ENCODE peak calls at places on chromosomes 11 and 22, in nine cellular contexts. M is suprapubic skin, H is fibroblast of lung, J is AG04450, C is uterus, Q is right lobe of liver, L is left ventricle myocardium inferior, O is HCT116, N is HL-60. G is an unnamed sample.
A peak's percentile ranks its signal among the peaks of the same experiment; 100 is the strongest.

GRCh38 chr11:46159694-46160093 is 38.4 kb upstream of the PHF21A start:
- DNase-seq in J (no peak), O (no peak), H (no peak), L (no peak), N (no peak), C (no peak), Q (no peak), M (no peak), G (no peak)

GRCh38 chr22:17217179-17217578 is 2.1 kb downstream of the ADA2 start:
- DNase-seq in C (no peak), H (no peak), N (no peak), M (no peak), L (no peak), J (no peak), O (no peak), Q (no peak), G (no peak)

GRCh38 chr22:46087816-46088277 is 62.5 kb upstream of the PPARA start:
- DNase-seq in L (peak; percentile 93), J (peak; percentile 81), Q (peak; percentile 93), H (peak; percentile 95), C (peak; percentile 94), N (no peak), O (no peak), M (peak; percentile 96), G (peak; percentile 79)

GRCh38 chr22:50459443-50460140 is 15.2 kb downstream of the SBF1 start:
- DNase-seq in N (no peak), L (no peak), O (no peak), J (no peak), Q (no peak), C (no peak), M (no peak), H (no peak), G (no peak)

GRCh38 chr11:130653838-130654601 is 205.6 kb downstream of the ADAMTS15 start:
- DNase-seq in C (peak; percentile 47), O (no peak), M (peak; percentile 91), L (peak; percentile 86), Q (peak; percentile 95), H (peak; percentile 65), N (no peak), J (no peak), G (no peak)

GRCh38 chr11:16924826-16925494 is 89.3 kb downstream of the PLEKHA7 start:
- DNase-seq in O (peak; percentile 78), M (no peak), J (no peak), Q (peak; percentile 81), C (peak; percentile 23), L (peak; percentile 47), H (peak; percentile 65), N (no peak), G (no peak)

GRCh38 chr22:37018815-37019308 is 385 bp downstream of the TST start:
- DNase-seq in M (no peak), N (no peak), Q (peak; percentile 71), L (peak; percentile 74), C (peak; percentile 78), H (peak; percentile 70), O (no peak), J (no peak), G (no peak)

GRCh38 chr11:13962562-13963168 is at the start of gene SPON1:
- DNase-seq in C (peak; percentile 63), L (peak; percentile 46), Q (no peak), M (no peak), J (no peak), H (peak; percentile 49), O (no peak), N (no peak), G (no peak)

GRCh38 chr22:50696799-50697561 is 24.4 kb downstream of the SHANK3 start:
- DNase-seq in N (no peak), O (no peak), M (peak; percentile 76), Q (peak; percentile 52), C (no peak), L (peak; percentile 20), J (no peak), H (peak; percentile 11), G (no peak)

GRCh38 chr11:40129276-40129675 is 1330.2 kb downstream of the LRRC4C start:
- DNase-seq in Q (no peak), L (no peak), N (no peak), C (no peak), J (no peak), H (no peak), M (no peak), O (no peak), G (no peak)

GRCh38 chr22:28172948-28173360 is 253.9 kb upstream of the PITPNB start:
- DNase-seq in J (no peak), C (no peak), Q (no peak), O (no peak), L (no peak), M (no peak), H (no peak), N (no peak), G (no peak)

GRCh38 chr11:115916596-115916995 is 412.4 kb upstream of the CADM1 start:
- DNase-seq in H (no peak), M (no peak), Q (peak; percentile 47), N (no peak), O (no peak), C (no peak), L (no peak), J (no peak), G (no peak)

GRCh38 chr11:127789887-127790286 is 789.3 kb upstream of the KIRREL3 start:
- DNase-seq in C (no peak), L (no peak), Q (peak; percentile 51), M (no peak), H (no peak), J (no peak), O (no peak), N (peak; percentile 6), G (no peak)

GRCh38 chr11:108536783-108537182 is 38.6 kb upstream of the POGLUT3 start:
- DNase-seq in H (no peak), C (no peak), M (no peak), J (no peak), Q (no peak), O (no peak), N (no peak), L (no peak), G (no peak)

GRCh38 chr11:92154611-92155010 is 70.0 kb upstream of the FAT3 start:
- DNase-seq in O (no peak), L (no peak), M (no peak), Q (no peak), J (no peak), N (no peak), C (no peak), H (no peak), G (no peak)

GRCh38 chr22:46043816-46044717 is 67.1 kb upstream of the WNT7B start:
- DNase-seq in J (no peak), L (peak; percentile 41), O (no peak), C (peak; percentile 57), N (no peak), M (peak; percentile 87), Q (peak; percentile 75), H (no peak), G (no peak)

GRCh38 chr11:33735426-33736147 is 636 bp downstream of the CD59 start:
- DNase-seq in M (peak; percentile 81), J (no peak), O (no peak), C (no peak), H (no peak), Q (peak; percentile 62), N (peak; percentile 73), L (peak; percentile 39), G (no peak)

GRCh38 chr22:48234011-48234410 is 1471.6 kb downstream of the TBC1D22A start:
- DNase-seq in H (no peak), L (no peak), J (no peak), O (no peak), N (no peak), M (no peak), C (no peak), Q (peak; percentile 18), G (no peak)
- TF ChIP-seq CTCF in H (no peak), L (no peak), J (no peak), O (no peak), N (no peak), M (no peak), C (no peak), Q (no peak), G (no peak)

DNA sequence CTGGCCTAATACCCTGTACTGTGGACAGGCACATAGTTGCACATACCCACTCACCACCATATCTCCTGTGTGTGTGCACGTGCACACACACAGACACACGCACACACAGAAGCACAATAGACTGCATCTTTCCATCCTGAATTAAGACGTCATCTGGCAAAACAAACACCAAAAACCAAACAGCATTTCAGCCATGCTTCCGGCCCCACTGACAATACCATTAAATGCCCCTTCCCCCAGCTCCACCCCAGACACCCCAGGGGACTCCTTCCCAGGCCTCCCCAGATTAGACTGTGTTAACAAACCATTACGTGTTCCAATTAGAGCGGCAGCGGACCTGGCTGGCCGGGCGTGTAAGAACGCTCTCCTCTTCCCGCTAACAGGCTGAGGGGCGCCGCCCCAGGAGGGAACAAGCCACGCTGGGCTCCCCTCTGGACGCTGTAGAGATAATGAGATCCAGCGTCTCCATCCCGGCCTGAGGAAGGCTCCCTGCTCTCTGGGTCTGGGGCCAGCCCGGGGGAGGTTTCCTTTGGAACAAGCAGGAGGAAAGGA is 72.7 kb downstream of the TP53I11 start:
- DNase-seq in C (peak; percentile 61), O (no peak), J (no peak), H (no peak), M (no peak), N (no peak), L (no peak), Q (no peak), G (no peak)
- H3K4me3 ChIP-seq in C (no peak overlapping the region), O (no peak overlapping the region), J (no peak overlapping the region), H (no peak overlapping the region), M (no peak overlapping the region), N (no peak overlapping the region), L (no peak overlapping the region), Q (no peak overlapping the region), G (no peak overlapping the region)

GRCh38 chr11:41431784-41432183 is 27.7 kb downstream of the LRRC4C start:
- DNase-seq in O (no peak), H (no peak), M (no peak), L (no peak), Q (peak; percentile 43), N (no peak), C (no peak), J (no peak), G (no peak)
- TF ChIP-seq CTCF in O (peak; percentile 7), H (no peak), M (no peak), L (peak; percentile 59), Q (peak; percentile 63), N (no peak), C (no peak), J (no peak), G (no peak)

GRCh38 chr11:32396991-32397390 is 38.3 kb downstream of the WT1 start:
- DNase-seq in L (no peak), N (no peak), Q (no peak), M (no peak), H (no peak), J (no peak), C (no peak), O (no peak), G (no peak)

GRCh38 chr11:32400196-32400595 is 35.1 kb downstream of the WT1 start:
- DNase-seq in N (no peak), J (no peak), Q (no peak), M (no peak), C (no peak), H (peak; percentile 44), L (no peak), O (no peak), G (no peak)

GRCh38 chr11:32392840-32393239 is 42.5 kb downstream of the WT1 start:
- DNase-seq in M (no peak), H (no peak), O (no peak), C (no peak), N (no peak), Q (no peak), L (no peak), J (no peak), G (no peak)

GRCh38 chr11:32395127-32395526 is 40.2 kb downstream of the WT1 start:
- DNase-seq in Q (no peak), H (no peak), M (no peak), C (no peak), L (no peak), N (no peak), J (no peak), O (no peak), G (no peak)

GRCh38 chr11:32396331-32396730 is 39.0 kb downstream of the WT1 start:
- DNase-seq in H (no peak), J (no peak), M (no peak), C (no peak), N (no peak), L (no peak), O (no peak), Q (no peak), G (no peak)
- H3K4me3 ChIP-seq in H (no peak overlapping the region), J (no peak overlapping the region), M (no peak overlapping the region), C (no peak overlapping the region), N (no peak overlapping the region), L (no peak overlapping the region), O (no peak overlapping the region), Q (no peak overlapping the region), G (no peak overlapping the region)

G was measured in AG09309.